ENCODE peak calls at places on chromosomes 5 and 9, in five cellular contexts. One of them, this sample, is unnamed. For H3K4me1, the result is how much of the 10 kb centered on the place peaks cover.

GRCh38 chr9:126986506-126986951 is 71.9 kb downstream of the RALGPS1 start:
- DNase-seq in aorta: no peak
- DNase-seq in left lung: no peak
- DNase-seq in vagina: no peak
- DNase-seq in pancreas: no peak
- DNase-seq in this sample: no peak

GRCh38 chr9:111683351-111683750 is 21.9 kb downstream of the GNG10 start:
- DNase-seq in pancreas: no peak
- DNase-seq in left lung: no peak
- DNase-seq in aorta: no peak
- DNase-seq in vagina: no peak
- DNase-seq in this sample: no peak

GRCh38 chr5:127335381-127335780 is 44.8 kb downstream of the MEGF10 start:
- DNase-seq in pancreas: no peak
- DNase-seq in left lung: no peak
- DNase-seq in aorta: no peak
- DNase-seq in vagina: no peak
- DNase-seq in this sample: no peak

GRCh38 chr5:132110195-132110594 is 36.6 kb downstream of the CSF2 start:
- DNase-seq in vagina: no peak
- DNase-seq in pancreas: no peak
- DNase-seq in aorta: no peak
- DNase-seq in left lung: no peak
- DNase-seq in this sample: no peak

GRCh38 chr5:15554542-15554941 is 54.6 kb downstream of the FBXL7 start:
- DNase-seq in vagina: no peak
- DNase-seq in pancreas: no peak
- DNase-seq in aorta: no peak
- DNase-seq in left lung: no peak
- DNase-seq in this sample: no peak

GRCh38 chr9:82934949-82935348 is 128.0 kb downstream of the RASEF start:
- DNase-seq in pancreas: no peak
- DNase-seq in left lung: no peak
- DNase-seq in vagina: no peak
- DNase-seq in aorta: no peak
- DNase-seq in this sample: no peak

GRCh38 chr5:158569534-158569933 is 530.2 kb downstream of the EBF1 start:
- DNase-seq in aorta: no peak
- DNase-seq in left lung: no peak
- DNase-seq in pancreas: no peak
- DNase-seq in vagina: no peak
- DNase-seq in this sample: no peak

GRCh38 chr5:18882162-18882561 is 1105.8 kb downstream of the CDH18 start:
- DNase-seq in vagina: no peak
- DNase-seq in pancreas: no peak
- DNase-seq in aorta: no peak
- DNase-seq in left lung: no peak
- DNase-seq in this sample: no peak

GRCh38 chr9:125397736-125398135 is 136.1 kb downstream of the GAPVD1 start:
- DNase-seq in pancreas: no peak
- DNase-seq in left lung: no peak
- DNase-seq in aorta: no peak
- DNase-seq in vagina: no peak
- DNase-seq in this sample: no peak

GRCh38 chr9:101398930-101399640 is 434 bp downstream of the ZNF189 start:
- DNase-seq in vagina: no peak
- DNase-seq in pancreas: no peak
- DNase-seq in left lung: no peak
- DNase-seq in aorta: no peak
- DNase-seq in this sample: no peak

GRCh38 chr9:38641985-38642864 is 21.8 kb upstream of the ANKRD18A start:
- DNase-seq in vagina: no peak
- DNase-seq in aorta: no peak
- DNase-seq in pancreas: peak
- DNase-seq in left lung: no peak
- DNase-seq in this sample: no peak

GRCh38 chr5:159990506-159990905 is 18.4 kb upstream of the TTC1 start:
- DNase-seq in pancreas: no peak
- DNase-seq in left lung: no peak
- DNase-seq in aorta: no peak
- DNase-seq in vagina: no peak
- DNase-seq in this sample: no peak

GRCh38 chr9:94005272-94005901 is 50.2 kb upstream of the BARX1 start:
- DNase-seq in pancreas: peak
- DNase-seq in left lung: no peak
- DNase-seq in vagina: no peak
- DNase-seq in aorta: no peak
- DNase-seq in this sample: no peak

GRCh38 chr5:139276426-139276825 is 17.1 kb upstream of the MATR3 start:
- DNase-seq in vagina: no peak
- DNase-seq in pancreas: no peak
- DNase-seq in left lung: no peak
- DNase-seq in aorta: no peak
- DNase-seq in this sample: no peak

GRCh38 chr5:123610665-123611406 is 98.9 kb downstream of the CSNK1G3 start:
- DNase-seq in left lung: no peak
- DNase-seq in vagina: no peak
- DNase-seq in pancreas: no peak
- DNase-seq in aorta: no peak
- DNase-seq in this sample: no peak

GRCh38 chr5:102853680-102854079 is 98.6 kb downstream of the PAM start:
- DNase-seq in vagina: no peak
- DNase-seq in aorta: no peak
- DNase-seq in pancreas: no peak
- DNase-seq in left lung: no peak
- DNase-seq in this sample: no peak

GRCh38 chr5:116595498-116595897 is 20.9 kb upstream of the SEMA6A start:
- DNase-seq in pancreas: no peak
- DNase-seq in aorta: no peak
- DNase-seq in vagina: no peak
- DNase-seq in left lung: no peak
- DNase-seq in this sample: no peak

DNA sequence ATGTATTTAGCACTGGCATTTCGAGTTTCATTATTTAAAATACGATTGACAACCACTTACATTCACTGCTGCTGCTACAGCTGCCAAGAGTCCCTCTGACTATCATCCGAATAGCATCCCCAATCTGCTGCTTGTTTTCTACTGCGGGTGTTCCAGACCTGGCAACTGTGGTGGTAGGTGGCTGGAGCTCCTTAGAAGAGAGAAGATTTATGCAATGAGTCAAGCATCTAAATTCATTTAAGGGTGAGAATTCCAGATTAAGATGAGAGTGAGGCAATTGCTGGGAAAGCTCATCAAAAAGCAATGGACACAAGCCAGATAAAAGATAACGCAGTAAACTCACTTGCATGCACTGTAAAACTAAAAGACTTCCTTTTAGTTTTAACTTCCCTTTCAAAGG is 3.9 kb downstream of the PLK2 start:
- DNase-seq in vagina: no peak
- DNase-seq in left lung: no peak
- DNase-seq in aorta: no peak
- DNase-seq in pancreas: no peak
- DNase-seq in this sample: no peak
- H3K4me3 ChIP-seq in vagina: peak
- H3K4me3 ChIP-seq in left lung: peak
- H3K4me3 ChIP-seq in aorta: peak
- H3K4me3 ChIP-seq in pancreas: no peak
- H3K4me3 ChIP-seq in this sample: no peak

GRCh38 chr5:178240772-178241171 is 8.2 kb upstream of the PHYKPL start:
- DNase-seq in pancreas: no peak
- DNase-seq in aorta: no peak
- DNase-seq in left lung: no peak
- DNase-seq in vagina: no peak
- DNase-seq in this sample: no peak

GRCh38 chr5:178240341-178240741 is 7.7 kb upstream of the PHYKPL start:
- DNase-seq in aorta: no peak
- DNase-seq in pancreas: no peak
- DNase-seq in vagina: no peak
- DNase-seq in left lung: no peak
- DNase-seq in this sample: no peak

GRCh38 chr5:178237431-178238312 is 5.1 kb upstream of the PHYKPL start:
- DNase-seq in vagina: no peak
- DNase-seq in left lung: no peak
- DNase-seq in pancreas: no peak
- DNase-seq in aorta: no peak
- DNase-seq in this sample: peak

GRCh38 chr5:178238313-178238635 is 5.7 kb upstream of the PHYKPL start:
- DNase-seq in vagina: no peak
- DNase-seq in pancreas: no peak
- DNase-seq in aorta: no peak
- DNase-seq in left lung: no peak
- DNase-seq in this sample: no peak

DNA sequence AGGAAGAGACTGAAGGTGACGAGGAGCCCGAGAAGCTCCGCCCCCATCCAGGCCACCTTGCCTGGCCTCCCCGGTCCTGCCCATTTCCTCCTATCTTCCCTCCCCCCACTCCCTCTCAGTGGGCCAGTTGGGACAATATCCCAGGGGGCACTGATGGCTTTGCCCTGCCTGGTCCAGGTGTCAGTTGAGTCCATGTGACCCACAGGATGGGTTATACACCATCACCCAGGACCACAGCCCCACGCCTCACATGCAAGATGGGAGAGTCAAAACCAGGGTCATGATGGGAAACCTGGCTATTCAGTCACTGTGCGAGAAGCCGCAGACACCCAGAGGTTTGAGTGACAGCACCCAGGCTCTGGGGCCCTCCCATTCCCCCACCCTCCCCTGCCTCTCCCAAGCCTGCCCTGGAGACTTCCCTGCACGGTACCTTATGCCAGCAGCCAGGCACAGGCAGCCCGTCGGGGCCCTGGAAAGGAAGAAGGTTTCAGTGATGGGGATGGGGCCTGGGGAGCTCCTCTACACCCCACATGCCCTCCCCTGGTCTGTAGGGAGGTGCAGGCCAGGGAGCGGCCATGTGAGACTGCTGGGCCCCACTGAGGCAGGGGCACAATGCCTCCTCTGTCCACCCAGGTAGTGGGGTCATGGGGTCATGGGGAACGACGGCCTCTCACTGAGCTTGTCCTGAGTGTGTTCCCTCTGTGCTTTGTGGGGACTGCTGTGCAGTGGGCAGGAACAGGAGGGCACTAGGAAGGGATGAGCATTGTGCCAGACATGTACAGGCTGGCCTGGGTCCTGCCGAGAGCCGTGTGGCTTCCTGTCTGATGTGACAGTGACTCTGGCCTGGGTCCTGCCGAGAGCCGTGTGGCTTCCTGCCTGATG is 6.3 kb upstream of the PHYKPL start:
- DNase-seq in pancreas: no peak
- DNase-seq in aorta: no peak
- DNase-seq in vagina: no peak
- DNase-seq in left lung: no peak
- DNase-seq in this sample: peak
- H3K4me1 ChIP-seq in pancreas: under half
- H3K4me1 ChIP-seq in aorta: under half
- H3K4me1 ChIP-seq in vagina: under half
- H3K4me1 ChIP-seq in left lung: under half
- H3K4me1 ChIP-seq in this sample: under half

DNA sequence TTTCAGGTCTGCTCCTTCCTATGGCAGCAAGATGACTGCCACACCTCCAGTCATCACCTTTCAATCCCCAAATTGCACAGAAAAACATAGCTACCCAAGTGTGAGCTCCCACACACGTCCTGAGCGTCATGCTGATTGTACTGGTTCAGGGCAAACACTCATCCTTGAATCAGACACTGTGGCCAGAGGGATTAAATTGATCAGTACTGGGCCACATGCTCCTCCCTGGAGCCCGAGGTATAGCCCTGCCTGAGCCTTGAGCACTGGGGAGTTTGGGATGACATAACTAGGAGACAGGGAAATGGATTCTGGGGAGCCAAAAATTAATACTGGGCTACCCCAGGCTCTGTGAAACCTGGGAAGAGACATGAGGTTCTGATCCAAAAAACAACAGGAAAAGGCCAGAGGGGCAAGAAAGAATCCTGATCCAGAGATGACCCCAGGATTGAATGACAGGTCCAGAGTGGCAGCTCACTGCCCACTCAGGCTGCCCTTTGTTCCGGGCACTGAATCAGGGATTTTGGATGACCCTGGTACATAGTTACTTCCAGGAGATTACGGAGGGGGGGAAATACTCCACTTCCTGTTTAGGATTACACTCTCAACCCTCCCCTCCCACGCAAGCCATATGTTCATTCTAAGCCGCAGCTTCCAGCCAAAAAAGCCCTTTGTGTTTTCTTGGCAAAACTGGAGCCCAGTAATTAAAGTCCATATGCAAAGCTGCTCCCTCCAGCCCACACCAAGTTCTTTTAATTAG is 141.6 kb upstream of the SPRY4 start:
- DNase-seq in left lung: no peak
- DNase-seq in pancreas: no peak
- DNase-seq in vagina: no peak
- DNase-seq in aorta: no peak
- DNase-seq in this sample: no peak
- H3K4me3 ChIP-seq in left lung: no peak
- H3K4me3 ChIP-seq in pancreas: no peak
- H3K4me3 ChIP-seq in vagina: no peak
- H3K4me3 ChIP-seq in aorta: no peak
- H3K4me3 ChIP-seq in this sample: no peak

DNA sequence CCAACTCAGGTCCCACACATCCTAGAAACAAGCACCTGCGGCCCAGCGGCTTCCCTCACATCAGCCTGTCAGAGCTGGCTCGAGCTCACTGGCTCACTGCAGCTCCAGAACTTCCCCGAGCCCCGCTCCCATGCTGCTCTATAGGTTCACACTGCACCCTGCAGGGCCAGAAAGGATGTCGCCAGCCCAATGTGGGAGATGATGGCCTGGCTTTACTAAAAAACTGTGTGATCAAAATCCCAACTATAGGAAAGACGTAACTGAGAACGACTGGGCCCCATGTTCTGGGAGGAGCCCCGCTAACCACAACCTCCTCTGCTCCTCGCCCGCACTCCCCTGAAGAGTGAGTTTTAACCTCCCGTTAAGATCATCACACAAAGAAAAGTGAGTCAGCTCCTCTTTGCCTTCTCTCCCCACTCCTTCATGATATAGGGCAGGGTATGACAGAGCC is 4.6 kb downstream of the SURF4 start:
- DNase-seq in left lung: no peak
- DNase-seq in vagina: no peak
- DNase-seq in pancreas: no peak
- DNase-seq in aorta: no peak
- DNase-seq in this sample: no peak
- H3K4me1 ChIP-seq in left lung: under half
- H3K4me1 ChIP-seq in vagina: half or more
- H3K4me1 ChIP-seq in pancreas: half or more
- H3K4me1 ChIP-seq in aorta: under half
- H3K4me1 ChIP-seq in this sample: under half

GRCh38 chr5:40683351-40683750 is 3.6 kb downstream of the PTGER4 start:
- DNase-seq in aorta: no peak
- DNase-seq in vagina: no peak
- DNase-seq in pancreas: no peak
- DNase-seq in left lung: no peak
- DNase-seq in this sample: no peak

GRCh38 chr5:40682431-40683017 is 2.8 kb downstream of the PTGER4 start:
- DNase-seq in pancreas: no peak
- DNase-seq in left lung: no peak
- DNase-seq in vagina: no peak
- DNase-seq in aorta: no peak
- DNase-seq in this sample: no peak

GRCh38 chr5:40685952-40686351 is 6.2 kb downstream of the PTGER4 start:
- DNase-seq in left lung: no peak
- DNase-seq in aorta: no peak
- DNase-seq in vagina: no peak
- DNase-seq in pancreas: no peak
- DNase-seq in this sample: no peak

GRCh38 chr5:40687316-40687715 is 7.6 kb downstream of the PTGER4 start:
- DNase-seq in left lung: no peak
- DNase-seq in aorta: no peak
- DNase-seq in pancreas: no peak
- DNase-seq in vagina: no peak
- DNase-seq in this sample: no peak

GRCh38 chr5:40685191-40685590 is 5.5 kb downstream of the PTGER4 start:
- DNase-seq in aorta: no peak
- DNase-seq in pancreas: no peak
- DNase-seq in vagina: no peak
- DNase-seq in left lung: no peak
- DNase-seq in this sample: no peak
- H3K4me3 ChIP-seq in aorta: no peak
- H3K4me3 ChIP-seq in pancreas: peak
- H3K4me3 ChIP-seq in vagina: no peak
- H3K4me3 ChIP-seq in left lung: peak
- H3K4me3 ChIP-seq in this sample: no peak

This sample was measured in mucosa of descending colon.